ENCODE peak calls at places on chromosome 20, in ten cellular contexts. W, A, Y, U, K, D, B, G, C and J are unnamed samples.

GRCh38 chr20:58818585-58819285 is 32.0 kb downstream of the GNAS-AS1 start:
- DNase-seq in K (no peak), G (no peak), D (peak; percentile 17), C (peak; percentile 33), B (peak; percentile 61), W (no peak), U (peak; percentile 73), A (no peak), Y (peak; percentile 69), J (peak; percentile 48)

GRCh38 chr20:1813674-1814635 is 81.3 kb upstream of the SIRPA start:
- DNase-seq in B (no peak), U (no peak), D (no peak), G (no peak), C (no peak), K (no peak), W (no peak), Y (no peak), A (no peak), J (no peak)

GRCh38 chr20:24620937-24621519 is 151.6 kb downstream of the SYNDIG1 start:
- DNase-seq in Y (no peak), D (no peak), A (no peak), K (no peak), B (no peak), U (no peak), C (no peak), W (no peak), G (no peak), J (no peak)

GRCh38 chr20:3121955-3122610 is 37.6 kb upstream of the AVP start:
- DNase-seq in Y (no peak), U (no peak), G (no peak), B (no peak), A (no peak), K (no peak), C (no peak), W (no peak), D (no peak), J (no peak)

GRCh38 chr20:36445847-36446246 is 95.5 kb upstream of the MYL9 start:
- DNase-seq in B (no peak), C (no peak), Y (no peak), U (no peak), W (no peak), A (no peak), G (no peak), D (no peak), K (no peak), J (no peak)

GRCh38 chr20:63055575-63056235 is 48.9 kb upstream of the BHLHE23 start:
- DNase-seq in Y (no peak), B (no peak), C (no peak), U (no peak), K (no peak), W (no peak), D (no peak), A (no peak), G (no peak), J (no peak)

GRCh38 chr20:36784900-36785299 is 11.3 kb upstream of the DSN1 start:
- DNase-seq in D (no peak), C (peak; percentile 32), A (no peak), K (no peak), G (no peak), U (no peak), Y (no peak), W (no peak), B (no peak), J (peak; percentile 21)

GRCh38 chr20:3446779-3447178 is 24.0 kb upstream of the ATRN start:
- DNase-seq in U (no peak), C (no peak), D (no peak), K (no peak), W (no peak), B (no peak), A (no peak), Y (no peak), G (no peak), J (no peak)

GRCh38 chr20:2624190-2624589 is 28.2 kb upstream of the NOP56 start:
- DNase-seq in G (no peak), C (no peak), W (no peak), D (no peak), Y (no peak), B (no peak), U (no peak), A (no peak), K (no peak), J (peak; percentile 14)

GRCh38 chr20:63572071-63572787 is 1.8 kb downstream of the HELZ2 start:
- DNase-seq in A (no peak), D (no peak), K (no peak), C (no peak), U (no peak), Y (no peak), B (no peak), G (no peak), W (no peak), J (no peak)

GRCh38 chr20:3479025-3479424 is 8.2 kb downstream of the ATRN start:
- DNase-seq in G (no peak), Y (no peak), D (no peak), W (no peak), U (no peak), C (no peak), B (no peak), K (no peak), A (no peak), J (no peak)

GRCh38 chr20:25308671-25309394 is 60.9 kb downstream of the PYGB start:
- DNase-seq in D (no peak), G (no peak), K (no peak), W (no peak), C (peak; percentile 86), Y (peak; percentile 88), A (no peak), U (no peak), B (no peak), J (no peak)

GRCh38 chr20:1434571-1435336 is 31.9 kb downstream of the NSFL1C start:
- DNase-seq in D (peak; percentile 49), U (no peak), C (peak; percentile 95), Y (peak; percentile 91), K (no peak), G (peak; percentile 31), A (no peak), B (peak; percentile 92), W (peak; percentile 26), J (no peak)

GRCh38 chr20:47020231-47020630 is 125.6 kb downstream of the EYA2 start:
- DNase-seq in B (no peak), C (no peak), U (peak; percentile 2), Y (no peak), K (no peak), D (peak; percentile 21), W (no peak), G (no peak), A (no peak), J (no peak)

GRCh38 chr20:59577809-59578601 is 26.3 kb upstream of the PHACTR3 start:
- DNase-seq in W (no peak), D (no peak), C (no peak), K (no peak), B (no peak), Y (no peak), U (no peak), G (no peak), A (no peak), J (no peak)

GRCh38 chr20:62618622-62619529 is 23.4 kb upstream of the SLCO4A1 start:
- DNase-seq in C (no peak), W (peak; percentile 54), A (no peak), G (no peak), U (no peak), Y (no peak), D (no peak), K (no peak), B (no peak), J (no peak)

GRCh38 chr20:50855498-50856474 is 60.9 kb downstream of the BCAS4 start:
- DNase-seq in D (no peak), A (no peak), C (no peak), G (no peak), U (no peak), Y (no peak), K (no peak), W (no peak), B (no peak), J (no peak)

GRCh38 chr20:3749689-3750639 is 17.5 kb downstream of the HSPA12B start:
- DNase-seq in K (no peak), A (no peak), U (no peak), Y (no peak), B (no peak), C (no peak), W (no peak), G (no peak), D (no peak), J (no peak)

GRCh38 chr20:24951536-24952047 is 2.5 kb downstream of the CST7 start:
- DNase-seq in Y (no peak), K (no peak), B (no peak), A (no peak), D (no peak), U (no peak), C (no peak), W (no peak), G (no peak), J (no peak)

GRCh38 chr20:4511776-4512175 is 209.9 kb upstream of the PRND start:
- DNase-seq in W (no peak), K (no peak), A (no peak), Y (no peak), U (no peak), C (no peak), G (no peak), B (no peak), D (no peak), J (no peak)

GRCh38 chr20:58647814-58648501 is 3.1 kb upstream of the STX16 start:
- DNase-seq in W (no peak), Y (peak; percentile 82), D (no peak), B (no peak), G (no peak), C (peak; percentile 20), A (no peak), U (peak; percentile 64), K (peak; percentile 58), J (no peak)

GRCh38 chr20:1438361-1438760 is 28.3 kb downstream of the NSFL1C start:
- DNase-seq in U (no peak), D (no peak), K (no peak), W (no peak), Y (no peak), G (no peak), B (no peak), A (no peak), C (no peak), J (no peak)

GRCh38 chr20:51285684-51286083 is 256.8 kb downstream of the NFATC2 start:
- DNase-seq in G (no peak), Y (no peak), B (no peak), W (no peak), K (no peak), D (no peak), C (no peak), U (no peak), A (no peak), J (no peak)

GRCh38 chr20:48275325-48275724 is 490.0 kb upstream of the SULF2 start:
- DNase-seq in W (no peak), A (no peak), G (no peak), D (no peak), K (no peak), C (no peak), B (no peak), Y (no peak), U (no peak), J (peak; percentile 25)

GRCh38 chr20:49906101-49906604 is 9.2 kb downstream of the SPATA2 start:
- DNase-seq in W (no peak), D (no peak), G (no peak), C (no peak), B (no peak), K (no peak), Y (peak; percentile 98), A (no peak), U (no peak), J (no peak)

GRCh38 chr20:22836877-22837276 is 198.2 kb upstream of the SSTR4 start:
- DNase-seq in W (no peak), G (no peak), D (no peak), U (no peak), B (no peak), Y (peak; percentile 63), C (no peak), A (no peak), K (no peak), J (peak; percentile 15)

GRCh38 chr20:57451356-57451755 is 60.2 kb downstream of the RBM38 start:
- DNase-seq in B (no peak), Y (no peak), W (no peak), A (no peak), D (no peak), U (no peak), K (no peak), G (no peak), C (no peak), J (no peak)

GRCh38 chr20:1827974-1828785 is 67.0 kb upstream of the SIRPA start:
- DNase-seq in G (no peak), K (peak; percentile 62), D (no peak), C (no peak), B (no peak), A (no peak), U (no peak), Y (peak; percentile 48), W (no peak), J (peak; percentile 61)